ENCODE peak calls at places on chromosomes 1 and 21, in five cellular contexts. B is K562, L is HepG2, K is SK-N-SH, X is GM12878. N is an unnamed sample.
A peak's percentile ranks its signal among the peaks of the same experiment; 100 is the strongest.

GRCh38 chr21:27528697-27529096 is 561.8 kb upstream of the ADAMTS5 start:
- DNase-seq in B (no peak), L (no peak), K (no peak), X (no peak), N (no peak)

GRCh38 chr1:6267686-6268281 is 6.9 kb upstream of the GPR153 start:
- DNase-seq in B (no peak), L (no peak), K (no peak), X (no peak), N (no peak)

GRCh38 chr1:96524100-96524499 is 197.5 kb upstream of the PTBP2 start:
- DNase-seq in B (no peak), L (no peak), K (no peak), X (no peak), N (no peak)

GRCh38 chr1:43177691-43178090 is 5.6 kb downstream of the CFAP57 start:
- DNase-seq in B (no peak), L (no peak), K (no peak), X (no peak), N (no peak)

GRCh38 chr1:228666686-228667085 is 68.6 kb upstream of the RHOU start:
- DNase-seq in B (no peak), L (no peak), K (no peak), X (no peak), N (no peak)

GRCh38 chr1:33055210-33055991 is 18.7 kb upstream of the AK2 start:
- DNase-seq in B (peak; percentile 94), L (peak; percentile 88), K (peak; percentile 85), X (peak; percentile 15), N (peak; percentile 89)

GRCh38 chr1:247551716-247552115 is 2.8 kb downstream of the GCSAML start:
- DNase-seq in B (no peak), L (no peak), K (no peak), X (no peak), N (no peak)

GRCh38 chr1:176009951-176010350 is 197.1 kb downstream of the COP1 start:
- DNase-seq in B (no peak), L (peak; percentile 39), K (no peak), X (no peak), N (no peak)

GRCh38 chr1:54294846-54295245 is 94.9 kb downstream of the MRPL37 start:
- DNase-seq in B (no peak), L (no peak), K (no peak), X (no peak), N (no peak)

GRCh38 chr1:182877842-182878241 is 38.7 kb downstream of the DHX9 start:
- DNase-seq in B (no peak), L (no peak), K (no peak), X (no peak), N (no peak)

GRCh38 chr21:33885158-33885514 is 30.5 kb downstream of the ATP5PO start:
- DNase-seq in B (no peak), L (no peak), K (no peak), X (no peak), N (no peak)

DNA sequence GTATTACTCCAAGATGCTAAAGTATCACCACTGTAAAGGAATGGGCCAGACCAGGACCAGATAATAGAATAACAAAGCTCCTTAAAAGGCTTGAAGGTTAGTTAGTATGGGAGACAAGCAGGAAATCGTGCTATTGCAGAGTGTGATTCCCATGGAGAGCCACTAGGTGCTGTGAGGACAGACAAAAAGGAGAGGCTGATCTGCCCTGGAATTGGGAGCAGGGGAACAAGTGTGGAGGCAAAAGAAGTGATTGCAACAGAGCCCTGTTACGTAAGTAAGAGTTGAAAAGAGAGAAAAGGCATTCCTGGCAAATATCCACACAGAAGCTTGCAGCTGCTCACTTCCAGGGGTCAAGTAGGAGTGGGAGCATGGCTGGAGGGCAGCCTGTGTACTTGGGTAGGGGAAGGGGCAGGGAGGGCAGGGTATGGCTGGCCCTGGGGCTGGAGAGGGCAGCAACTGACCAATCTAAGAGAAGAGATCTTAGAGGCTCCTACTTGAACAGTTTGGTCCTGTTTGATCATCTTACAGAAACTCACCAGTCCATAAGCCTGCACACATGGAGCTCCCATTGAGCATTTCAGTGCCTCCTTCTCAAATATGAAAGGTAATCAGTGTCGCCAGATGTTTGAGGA is 207.7 kb upstream of the GJB5 start:
- DNase-seq in B (peak; percentile 5), L (peak; percentile 37), K (peak; percentile 18), X (no peak), N (peak; percentile 25)
- TF ChIP-seq FOXM1 in B (no peak), L (no peak), K (no peak), X (no peak), N (no peak)

GRCh38 chr1:178540646-178541045 is 27.7 kb downstream of the TEX35 start:
- DNase-seq in B (no peak), L (no peak), K (no peak), X (no peak), N (no peak)
- TF ChIP-seq FOXM1 in B (no peak), L (no peak), K (no peak), X (no peak), N (no peak)

GRCh38 chr1:226001852-226002666 is 2.9 kb upstream of the SDE2 start:
- DNase-seq in B (peak; percentile 93), L (peak; percentile 33), K (no peak), X (no peak), N (no peak)
- TF ChIP-seq FOXM1 in B (peak; percentile 56), L (no peak), K (no peak), X (no peak), N (no peak)

GRCh38 chr1:76959581-76959980 is 92.3 kb downstream of the ST6GALNAC5 start:
- DNase-seq in B (no peak), L (no peak), K (no peak), X (no peak), N (no peak)

GRCh38 chr1:76958808-76959207 is 91.5 kb downstream of the ST6GALNAC5 start:
- DNase-seq in B (no peak), L (no peak), K (no peak), X (no peak), N (no peak)

GRCh38 chr1:76961181-76961580 is 93.9 kb downstream of the ST6GALNAC5 start:
- DNase-seq in B (no peak), L (no peak), K (no peak), X (no peak), N (no peak)

GRCh38 chr1:76955652-76956051 is 88.4 kb downstream of the ST6GALNAC5 start:
- DNase-seq in B (no peak), L (no peak), K (no peak), X (no peak), N (no peak)

DNA sequence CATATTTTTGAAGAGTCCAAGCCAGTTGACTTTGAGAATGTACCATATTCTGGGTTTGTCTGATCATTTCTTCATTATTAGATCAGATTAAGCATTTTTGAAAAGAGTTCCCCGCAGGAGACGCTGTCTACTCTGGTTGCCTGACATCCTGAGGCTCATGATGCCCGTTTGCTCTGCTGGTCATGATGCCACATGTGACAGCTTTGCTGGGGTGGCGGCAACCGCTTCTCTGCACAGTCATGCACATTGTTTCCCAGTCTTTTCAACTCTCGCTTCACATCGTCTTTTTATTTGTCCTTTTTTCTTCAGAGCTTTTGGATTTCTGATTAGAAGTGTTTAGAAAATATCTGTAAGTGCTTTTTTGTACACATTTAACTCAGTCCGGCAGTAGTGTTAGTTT is 90.7 kb downstream of the ST6GALNAC5 start:
- DNase-seq in B (no peak), L (no peak), K (no peak), X (no peak), N (no peak)
- TF ChIP-seq FOXM1 in B (no peak), L (no peak), K (no peak), X (no peak), N (no peak)